ENCODE peak calls at places on chromosomes 2 and 18, in ten cellular contexts. O is heart left ventricle; V is CD4-positive, alpha-beta memory T cell; P is upper lobe of right lung; C is PC-3; M is thyroid gland; H is psoas muscle; U is dorsolateral prefrontal cortex; R is astrocyte; A is CD8-positive, alpha-beta T cell. S is an unnamed sample.

GRCh38 chr18:47677952-47678351 is 252.5 kb downstream of the SMAD2 start:
- DNase-seq in O (no peak), V (no peak), P (no peak), C (no peak), M (no peak), H (no peak), U (no peak), R (no peak), A (no peak), S (no peak)

GRCh38 chr2:86700705-86701104 is 19.4 kb upstream of the RMND5A start:
- DNase-seq in O (no peak), V (no peak), P (no peak), C (no peak), M (no peak), H (no peak), U (no peak), R (no peak), A (no peak), S (no peak)

GRCh38 chr18:76212958-76213357 is 282.1 kb downstream of the ZNF516 start:
- DNase-seq in O (no peak), V (peak; percentile 5), P (no peak), C (no peak), M (no peak), H (no peak), U (no peak), R (no peak), A (no peak), S (no peak)

GRCh38 chr18:79897940-79898625 is 53.4 kb downstream of the SLC66A2 start:
- DNase-seq in O (no peak), V (no peak), P (peak; percentile 52), C (no peak), M (no peak), H (no peak), U (no peak), R (no peak), A (no peak), S (no peak)

GRCh38 chr2:233439191-233439590 is 84.9 kb downstream of the DGKD start:
- DNase-seq in O (peak; percentile 60), V (no peak), P (peak; percentile 37), C (peak; percentile 32), M (no peak), H (peak; percentile 55), U (peak; percentile 62), R (peak; percentile 34), A (no peak), S (no peak)

GRCh38 chr18:10661333-10661732 is 135.5 kb downstream of the NAPG start:
- DNase-seq in O (no peak), V (no peak), P (no peak), C (no peak), M (peak; percentile 5), H (no peak), U (no peak), R (peak; percentile 12), A (no peak), S (peak; percentile 59)

GRCh38 chr18:3481696-3482210 is 31.8 kb downstream of the TGIF1 start:
- DNase-seq in O (no peak), V (peak; percentile 13), P (no peak), C (peak; percentile 54), M (no peak), H (no peak), U (no peak), R (no peak), A (no peak), S (peak; percentile 34)

GRCh38 chr2:143473206-143473605 is 344.0 kb downstream of the ARHGAP15 start:
- DNase-seq in O (no peak), V (no peak), P (no peak), C (peak; percentile 74), M (no peak), H (no peak), U (no peak), R (peak; percentile 68), A (no peak), S (no peak)

GRCh38 chr2:43348904-43349725 is 122.7 kb upstream of the ZFP36L2 start:
- DNase-seq in O (peak; percentile 6), V (no peak), P (no peak), C (no peak), M (no peak), H (peak; percentile 47), U (no peak), R (peak; percentile 50), A (no peak), S (no peak)

GRCh38 chr2:134155134-134155533 is 98.7 kb upstream of the MGAT5 start:
- DNase-seq in O (no peak), V (no peak), P (no peak), C (no peak), M (no peak), H (no peak), U (no peak), R (no peak), A (no peak), S (no peak)

GRCh38 chr2:11955314-11955713 is 208.9 kb downstream of the LPIN1 start:
- DNase-seq in O (no peak), V (no peak), P (no peak), C (peak; percentile 10), M (no peak), H (no peak), U (no peak), R (no peak), A (no peak), S (no peak)

GRCh38 chr2:234963785-234964615 is 12.2 kb downstream of the SH3BP4 start:
- DNase-seq in O (no peak), V (no peak), P (peak; percentile 38), C (peak; percentile 91), M (no peak), H (peak; percentile 54), U (no peak), R (peak; percentile 96), A (no peak), S (peak; percentile 79)

GRCh38 chr2:43460611-43461396 is 135.0 kb downstream of the THADA start:
- DNase-seq in O (no peak), V (no peak), P (no peak), C (no peak), M (no peak), H (no peak), U (no peak), R (no peak), A (no peak), S (no peak)

GRCh38 chr2:121611730-121612705 is 37.2 kb downstream of the CLASP1 start:
- DNase-seq in O (no peak), V (no peak), P (no peak), C (no peak), M (no peak), H (no peak), U (no peak), R (no peak), A (no peak), S (no peak)

GRCh38 chr2:186486651-186487647 is 889 bp downstream of the ZC3H15 start:
- DNase-seq in O (no peak), V (no peak), P (no peak), C (peak; percentile 32), M (no peak), H (no peak), U (no peak), R (peak; percentile 16), A (no peak), S (no peak)

DNA sequence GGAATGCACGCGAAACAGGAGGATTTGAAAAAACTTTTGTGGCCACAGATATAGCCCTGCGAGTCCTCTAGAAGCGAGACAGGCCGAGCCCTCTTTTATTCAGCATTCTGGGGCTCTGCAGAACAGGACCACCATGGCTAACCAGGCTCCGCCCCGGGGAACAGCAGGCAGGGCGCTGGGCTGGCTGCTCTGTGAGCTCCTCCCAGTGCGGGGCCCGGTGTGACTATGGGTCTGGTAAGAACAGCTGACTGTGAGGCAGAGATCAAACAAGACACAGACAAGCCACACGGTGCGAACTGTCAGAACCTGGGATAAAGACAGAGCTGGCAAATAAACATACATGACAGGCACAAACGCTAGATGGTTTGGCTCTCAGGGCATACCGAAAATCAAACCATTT is 15.5 kb downstream of the PXDN start:
- DNase-seq in O (peak; percentile 33), V (no peak), P (peak; percentile 78), C (peak; percentile 64), M (peak; percentile 43), H (peak; percentile 16), U (peak; percentile 23), R (no peak), A (no peak), S (peak; percentile 68)
- H3K4me3 ChIP-seq in O (no peak overlapping the region), V (no peak overlapping the region), P (peak overlapping the region; percentile 8), C (peak overlapping the region; percentile 48), M (no peak overlapping the region), H (no peak overlapping the region), U (no peak overlapping the region), R (peak overlapping the region; percentile 21), A (no peak overlapping the region), S (no peak overlapping the region)

DNA sequence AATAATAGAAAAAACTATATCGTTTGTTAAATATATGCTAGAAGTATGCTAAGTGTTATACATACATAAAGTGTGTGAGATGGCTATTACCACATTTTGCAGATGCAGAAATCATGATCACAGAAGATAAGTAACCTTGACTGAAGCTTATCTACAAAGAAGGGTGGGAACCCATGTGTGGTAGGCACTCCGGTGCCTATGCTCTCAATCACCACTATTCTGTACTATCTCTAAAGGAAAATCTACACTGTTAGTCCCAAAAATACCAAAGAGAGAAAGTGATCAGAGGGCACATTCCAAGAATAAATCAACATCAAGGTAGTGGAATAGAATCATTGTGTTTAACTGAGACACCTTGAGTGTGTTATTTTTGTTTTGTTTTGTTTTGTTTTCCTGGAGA is 109.0 kb downstream of the PLA2R1 start:
- DNase-seq in O (no peak), V (no peak), P (no peak), C (no peak), M (no peak), H (no peak), U (no peak), R (no peak), A (no peak), S (no peak)
- H3K4me3 ChIP-seq in O (no peak overlapping the region), V (no peak overlapping the region), P (no peak overlapping the region), C (no peak overlapping the region), M (no peak overlapping the region), H (no peak overlapping the region), U (no peak overlapping the region), R (no peak overlapping the region), A (no peak overlapping the region), S (no peak overlapping the region)

DNA sequence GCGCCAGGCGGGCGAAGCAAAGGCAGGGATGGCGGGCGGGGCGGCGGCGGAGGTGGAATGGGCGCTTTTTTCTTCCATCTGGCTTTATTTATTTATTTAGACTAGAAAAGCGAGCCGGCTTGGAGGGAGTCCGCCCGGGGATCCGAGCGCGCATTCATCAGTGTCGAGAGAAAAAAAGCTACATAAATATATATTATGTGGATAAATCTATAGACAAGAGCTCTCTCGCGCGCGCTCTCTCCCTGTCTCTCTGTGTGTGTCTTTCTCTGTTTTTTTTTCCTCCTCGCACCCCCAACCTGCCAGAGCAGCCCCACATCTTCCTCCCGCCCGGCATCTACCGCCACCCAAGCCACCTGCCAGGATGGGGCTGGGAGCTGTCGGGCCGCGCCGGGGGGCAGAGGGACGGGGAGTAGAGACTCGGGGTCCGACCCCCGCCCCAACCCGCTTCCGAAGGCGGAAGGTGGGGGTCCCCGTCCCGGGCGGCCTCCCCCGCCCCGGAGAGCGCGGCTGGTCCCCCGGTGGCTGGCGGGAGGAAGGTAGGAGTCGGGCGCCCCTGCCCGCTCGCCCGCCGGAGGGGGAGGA is 972 bp upstream of the CELF4 start:
- DNase-seq in O (no peak), V (no peak), P (peak; percentile 61), C (no peak), M (no peak), H (no peak), U (no peak), R (no peak), A (no peak), S (no peak)
- H3K4me3 ChIP-seq in O (peak overlapping the region; percentile 56), V (no peak overlapping the region), P (peak overlapping the region; percentile 56), C (peak overlapping the region; percentile 35), M (peak overlapping the region; percentile 39), H (peak overlapping the region; percentile 73), U (peak overlapping the region; percentile 88), R (peak overlapping the region; percentile 17), A (no peak overlapping the region), S (peak overlapping the region; percentile 65)

GRCh38 chr18:44682181-44682870 is 1.6 kb downstream of the SETBP1 start:
- DNase-seq in O (peak; percentile 27), V (no peak), P (no peak), C (no peak), M (no peak), H (peak; percentile 40), U (no peak), R (no peak), A (no peak), S (peak; percentile 48)
- H3K4me3 ChIP-seq in O (peak overlapping the region; percentile 85), V (no peak overlapping the region), P (peak overlapping the region; percentile 82), C (no peak overlapping the region), M (no peak overlapping the region), H (peak overlapping the region; percentile 78), U (peak overlapping the region; percentile 71), R (peak overlapping the region; percentile 27), A (no peak overlapping the region), S (no peak overlapping the region)